ENCODE peak calls at places on chromosome 17, in eight cellular contexts. N, T, R, K, O, L, Y and E are unnamed samples.

GRCh38 chr17:69812240-69812837 is 262.7 kb upstream of the KCNJ16 start:
- DNase-seq in N (no peak), T (no peak), R (no peak), K (no peak), O (no peak), L (no peak), Y (no peak), E (no peak)

GRCh38 chr17:50708050-50709000 is 611 bp upstream of the ANKRD40 start:
- DNase-seq in N (no peak), T (no peak), R (peak), K (peak), O (peak), L (no peak), Y (no peak), E (peak)

GRCh38 chr17:27296427-27296979 is 2.6 kb downstream of the WSB1 start:
- DNase-seq in N (no peak), T (no peak), R (no peak), K (no peak), O (peak), L (no peak), Y (no peak), E (no peak)

GRCh38 chr17:978110-979093 is 1.2 kb downstream of the NXN start:
- DNase-seq in N (peak), T (no peak), R (no peak), K (no peak), O (peak), L (no peak), Y (peak), E (no peak)

GRCh38 chr17:17538417-17539391 is 42.5 kb upstream of the RASD1 start:
- DNase-seq in N (peak), T (no peak), R (no peak), K (no peak), O (peak), L (no peak), Y (no peak), E (peak)

GRCh38 chr17:44069974-44070454 is 521 bp upstream of the G6PC3 start:
- DNase-seq in N (no peak), T (no peak), R (no peak), K (peak), O (no peak), L (no peak), Y (peak), E (no peak)

GRCh38 chr17:261640-262039 is 80.2 kb upstream of the DOC2B start:
- DNase-seq in N (no peak), T (no peak), R (no peak), K (no peak), O (no peak), L (no peak), Y (no peak), E (no peak)

GRCh38 chr17:48510761-48511604 is 19.8 kb downstream of the HOXB1 start:
- DNase-seq in N (no peak), T (peak), R (no peak), K (no peak), O (peak), L (no peak), Y (no peak), E (no peak)

GRCh38 chr17:42798383-42799380 is at the start of the genes CNTD1 and COA3:
- DNase-seq in N (peak), T (peak), R (peak), K (peak), O (peak), L (peak), Y (peak), E (peak)